ENCODE peak calls at places on chromosomes 7 and 10, in eight cellular contexts. X, S, J, L, H, N, U and B are unnamed samples.

GRCh38 chr7:13641699-13642098 is 347.8 kb downstream of the ETV1 start:
- DNase-seq in X (no peak), S (no peak), J (no peak), L (no peak), H (no peak), N (peak), U (no peak), B (no peak)

GRCh38 chr7:74606101-74606908 is 51.2 kb upstream of the GTF2I start:
- DNase-seq in X (no peak), S (peak), J (peak), L (peak), H (peak), N (peak), U (peak), B (no peak)

GRCh38 chr10:50625663-50626062 is 1.9 kb upstream of the SGMS1 start:
- DNase-seq in X (no peak), S (no peak), J (no peak), L (peak), H (no peak), N (peak), U (no peak), B (no peak)

GRCh38 chr10:49117366-49117905 is 2.1 kb upstream of the VSTM4 start:
- DNase-seq in X (no peak), S (no peak), J (no peak), L (no peak), H (no peak), N (no peak), U (no peak), B (no peak)

GRCh38 chr10:75400769-75401568 is 595 bp downstream of the ZNF503 start:
- DNase-seq in X (no peak), S (peak), J (peak), L (peak), H (no peak), N (peak), U (no peak), B (no peak)

GRCh38 chr10:21181451-21181850 is 284.3 kb upstream of the NEBL start:
- DNase-seq in X (no peak), S (no peak), J (no peak), L (no peak), H (no peak), N (no peak), U (no peak), B (no peak)

GRCh38 chr10:87064651-87065050 is 30.0 kb downstream of the GLUD1 start:
- DNase-seq in X (no peak), S (no peak), J (no peak), L (no peak), H (no peak), N (no peak), U (no peak), B (no peak)

GRCh38 chr7:74480861-74481417 is 27.2 kb downstream of the GTF2IRD1 start:
- DNase-seq in X (no peak), S (no peak), J (peak), L (peak), H (no peak), N (peak), U (no peak), B (no peak)

GRCh38 chr10:73948947-73949633 is 38.2 kb downstream of the PLAU start:
- DNase-seq in X (no peak), S (no peak), J (no peak), L (no peak), H (no peak), N (no peak), U (no peak), B (no peak)

GRCh38 chr7:157556339-157556944 is 219.6 kb downstream of the DNAJB6 start:
- DNase-seq in X (no peak), S (no peak), J (no peak), L (no peak), H (no peak), N (no peak), U (no peak), B (peak)

GRCh38 chr10:112649492-112650152 is 202.6 kb downstream of the VTI1A start:
- DNase-seq in X (no peak), S (no peak), J (no peak), L (peak), H (no peak), N (peak), U (no peak), B (no peak)

GRCh38 chr7:24336461-24336860 is 52.5 kb downstream of the NPY start:
- DNase-seq in X (no peak), S (no peak), J (no peak), L (no peak), H (no peak), N (no peak), U (no peak), B (no peak)

GRCh38 chr10:50216894-50217293 is 34.4 kb downstream of the ASAH2 start:
- DNase-seq in X (no peak), S (no peak), J (no peak), L (peak), H (no peak), N (peak), U (no peak), B (no peak)

GRCh38 chr7:156764016-156764669 is 123.6 kb downstream of the RNF32 start:
- DNase-seq in X (no peak), S (peak), J (peak), L (peak), H (no peak), N (peak), U (no peak), B (no peak)

GRCh38 chr10:47354900-47355299 is 6.7 kb downstream of the RBP3 start:
- DNase-seq in X (no peak), S (no peak), J (no peak), L (no peak), H (no peak), N (no peak), U (no peak), B (no peak)

GRCh38 chr7:13702261-13702660 is 287.2 kb downstream of the ETV1 start:
- DNase-seq in X (no peak), S (no peak), J (no peak), L (no peak), H (no peak), N (no peak), U (no peak), B (no peak)

GRCh38 chr10:8056891-8057331 is 2.4 kb downstream of the GATA3 start:
- DNase-seq in X (no peak), S (peak), J (no peak), L (no peak), H (no peak), N (no peak), U (no peak), B (no peak)

GRCh38 chr7:101586078-101586941 is 42.8 kb downstream of the MYL10 start:
- DNase-seq in X (no peak), S (no peak), J (no peak), L (no peak), H (no peak), N (no peak), U (no peak), B (peak)

GRCh38 chr7:91351374-91351773 is 87.1 kb downstream of the FZD1 start:
- DNase-seq in X (no peak), S (no peak), J (no peak), L (peak), H (no peak), N (peak), U (no peak), B (no peak)

GRCh38 chr7:16739863-16740622 is 13.5 kb upstream of the TSPAN13 start:
- DNase-seq in X (no peak), S (no peak), J (peak), L (peak), H (no peak), N (peak), U (no peak), B (no peak)

GRCh38 chr10:95788830-95789229 is 32.9 kb downstream of the ENTPD1 start:
- DNase-seq in X (no peak), S (no peak), J (no peak), L (peak), H (no peak), N (peak), U (no peak), B (no peak)

GRCh38 chr10:124292911-124293640 is 125.6 kb downstream of the OAT start:
- DNase-seq in X (no peak), S (no peak), J (no peak), L (peak), H (no peak), N (no peak), U (no peak), B (peak)

GRCh38 chr7:77427996-77428603 is 12.0 kb upstream of the GSAP start:
- DNase-seq in X (no peak), S (no peak), J (no peak), L (peak), H (no peak), N (peak), U (no peak), B (no peak)

GRCh38 chr7:142855756-142856564 is 1.1 kb downstream of the EPHB6 start:
- DNase-seq in X (no peak), S (no peak), J (peak), L (peak), H (no peak), N (peak), U (no peak), B (no peak)

GRCh38 chr10:101018600-101019439 is 12.1 kb downstream of the PDZD7 start:
- DNase-seq in X (peak), S (peak), J (peak), L (peak), H (peak), N (peak), U (peak), B (peak)

GRCh38 chr10:128178319-128178937 is 52.2 kb upstream of the MKI67 start:
- DNase-seq in X (no peak), S (peak), J (no peak), L (peak), H (peak), N (peak), U (no peak), B (no peak)

GRCh38 chr7:24668922-24669635 is 88.2 kb downstream of the GSDME start:
- DNase-seq in X (no peak), S (no peak), J (no peak), L (peak), H (no peak), N (peak), U (no peak), B (no peak)

GRCh38 chr7:81470084-81470723 is 299.6 kb downstream of the HGF start:
- DNase-seq in X (no peak), S (peak), J (peak), L (peak), H (no peak), N (peak), U (no peak), B (no peak)